ENCODE peak calls at places on chromosomes 7 and 10, in five cellular contexts. X is GM12865; N is neural progenitor cell; Q is CD8-positive, alpha-beta T cell; L is HFF-Myc. V is an unnamed sample.

GRCh38 chr10:96290368-96291133 is 13.7 kb upstream of the DNTT start:
- DNase-seq in L (no peak), X (peak), Q (no peak), N (no peak), V (peak)

GRCh38 chr10:110138197-110138812 is 69.1 kb upstream of the MXI1 start:
- DNase-seq in L (peak), Q (no peak), X (peak), N (peak), V (peak)

GRCh38 chr7:50312589-50313162 is 8.2 kb downstream of the IKZF1 start:
- DNase-seq in L (no peak), N (no peak), Q (no peak), X (no peak), V (no peak)

GRCh38 chr7:141027043-141027442 is 12.3 kb upstream of the MRPS33 start:
- DNase-seq in L (no peak), Q (no peak), N (no peak), X (no peak), V (no peak)

GRCh38 chr7:47720141-47720906 is 138.4 kb upstream of the TNS3 start:
- DNase-seq in X (peak), N (no peak), L (peak), Q (no peak), V (no peak)

GRCh38 chr7:37318541-37318940 is 130.1 kb downstream of the ELMO1 start:
- DNase-seq in X (no peak), L (no peak), N (no peak), Q (no peak), V (peak)

GRCh38 chr10:116620423-116621400 is at the start of gene PNLIPRP2:
- DNase-seq in X (no peak), L (no peak), N (no peak), Q (no peak), V (no peak)

GRCh38 chr7:95772298-95772770 is at the start of gene DYNC1I1:
- DNase-seq in L (no peak), N (peak), Q (no peak), X (peak), V (peak)

GRCh38 chr7:158944950-158945349 is 88.6 kb downstream of the DYNC2I1 start:
- DNase-seq in X (no peak), Q (no peak), N (no peak), L (no peak), V (no peak)

GRCh38 chr10:110168601-110169481 is 38.6 kb upstream of the MXI1 start:
- DNase-seq in N (no peak), Q (no peak), L (no peak), X (peak), V (no peak)

GRCh38 chr10:122756656-122757055 is 57.0 kb upstream of the C10orf120 start:
- DNase-seq in L (no peak), N (no peak), X (no peak), Q (no peak), V (no peak)

GRCh38 chr7:123864012-123864411 is 19.0 kb downstream of the HYAL4 start:
- DNase-seq in N (no peak), L (no peak), Q (no peak), X (no peak), V (no peak)

GRCh38 chr10:76245951-76246495 is 814.6 kb downstream of the LRMDA start:
- DNase-seq in L (no peak), N (no peak), X (peak), Q (no peak), V (no peak)
- TF ChIP-seq CTCF in L (no peak), N (no peak), X (no peak), Q (no peak), V (no peak)

GRCh38 chr7:154584352-154585252 is 418.3 kb downstream of the PAXIP1 start:
- DNase-seq in L (no peak), Q (no peak), N (peak), X (no peak), V (no peak)
- TF ChIP-seq CTCF in L (peak), Q (no peak), N (peak), X (peak), V (no peak)

DNA sequence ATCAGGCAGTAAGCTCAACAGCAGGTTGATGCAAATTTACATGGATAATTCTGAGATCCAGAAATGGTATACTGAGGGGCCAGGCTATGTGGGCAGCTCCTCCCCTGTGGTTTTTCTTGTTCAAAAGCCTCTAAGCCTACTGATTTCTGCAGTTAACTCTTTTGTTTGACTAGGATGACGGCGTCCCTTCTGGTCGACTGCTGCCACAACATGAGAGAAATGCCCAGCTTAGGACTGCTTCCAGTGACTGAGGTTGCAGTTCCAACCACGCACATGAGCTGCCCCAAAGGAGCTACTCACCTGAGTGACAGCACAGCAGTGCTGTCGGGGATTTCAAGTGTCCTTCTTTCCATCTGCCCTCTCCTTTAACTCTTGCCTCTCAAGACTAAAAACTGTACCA is 973.0 kb upstream of the GHITM start:
- DNase-seq in X (peak), Q (no peak), L (no peak), N (peak), V (no peak)
- TF ChIP-seq CTCF in X (peak), Q (no peak), L (peak), N (peak), V (no peak)

GRCh38 chr7:130445008-130445407 is 4.2 kb upstream of the CEP41 start:
- DNase-seq in L (no peak), X (no peak), N (no peak), Q (no peak), V (no peak)
- TF ChIP-seq CTCF in L (peak), X (no peak), N (no peak), Q (no peak), V (no peak)

DNA sequence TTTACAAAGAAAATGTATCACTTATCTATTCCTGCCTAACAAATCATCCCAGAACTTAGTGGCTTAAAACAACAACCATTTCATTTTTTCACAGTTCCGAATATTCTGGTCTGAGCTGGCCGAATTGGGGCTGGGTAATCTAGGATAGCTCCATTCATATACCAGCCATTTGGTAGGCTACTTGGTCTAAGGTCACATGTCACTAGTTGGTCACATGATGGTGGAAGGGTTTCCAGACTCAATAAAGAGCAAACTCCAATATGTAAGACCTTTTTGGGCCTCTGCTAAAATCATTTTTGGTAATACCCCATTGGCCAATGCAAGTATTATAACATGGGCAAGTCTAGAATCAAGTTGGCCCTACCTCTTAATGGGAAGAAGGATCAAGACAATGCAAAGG is 55.3 kb upstream of the FGL2 start:
- DNase-seq in L (no peak), X (no peak), Q (no peak), N (no peak), V (no peak)
- TF ChIP-seq CTCF in L (no peak), X (no peak), Q (no peak), N (no peak), V (no peak)

GRCh38 chr10:42753507-42754154 is 29.0 kb upstream of the BMS1 start:
- DNase-seq in X (no peak), Q (no peak), L (no peak), N (peak), V (no peak)

GRCh38 chr10:42754155-42755027 is 28.2 kb upstream of the BMS1 start:
- DNase-seq in X (no peak), L (no peak), N (peak), Q (peak), V (peak)

GRCh38 chr10:42753126-42753506 is 29.5 kb upstream of the BMS1 start:
- DNase-seq in L (peak), X (peak), N (peak), Q (peak), V (peak)

GRCh38 chr10:42755591-42756093 is 27.0 kb upstream of the BMS1 start:
- DNase-seq in Q (no peak), X (no peak), N (no peak), L (no peak), V (no peak)

DNA sequence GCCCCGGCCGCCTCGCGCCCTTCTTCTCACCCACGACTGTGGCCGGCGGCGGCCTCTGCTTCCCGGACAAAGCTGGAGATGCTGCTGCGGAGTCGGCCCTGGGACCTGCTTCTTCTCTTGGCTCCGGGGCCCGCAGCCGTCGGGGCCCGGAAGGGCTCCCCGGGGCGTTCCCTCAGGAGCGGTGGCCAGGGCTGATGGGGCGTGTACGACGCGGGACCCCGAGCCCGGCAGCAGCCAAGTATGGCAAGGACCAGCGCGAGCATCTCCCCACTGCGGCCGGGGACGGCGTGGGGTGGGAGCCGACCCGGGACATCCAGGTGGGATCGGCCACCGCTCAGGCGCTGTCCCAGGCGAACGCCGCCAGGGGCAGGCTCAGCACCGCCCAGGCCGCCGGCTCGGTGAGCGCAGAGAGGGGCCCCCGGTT is 27.6 kb upstream of the BMS1 start:
- DNase-seq in L (no peak), X (no peak), Q (no peak), N (peak), V (no peak)
- TF ChIP-seq CTCF in L (no peak), X (no peak), Q (no peak), N (peak), V (no peak)

GRCh38 chr10:279655-280054 is 144.4 kb downstream of the ZMYND11 start:
- DNase-seq in Q (no peak), N (no peak), L (no peak), X (no peak), V (no peak)
- TF ChIP-seq CTCF in Q (no peak), N (peak), L (peak), X (no peak), V (peak)

DNA sequence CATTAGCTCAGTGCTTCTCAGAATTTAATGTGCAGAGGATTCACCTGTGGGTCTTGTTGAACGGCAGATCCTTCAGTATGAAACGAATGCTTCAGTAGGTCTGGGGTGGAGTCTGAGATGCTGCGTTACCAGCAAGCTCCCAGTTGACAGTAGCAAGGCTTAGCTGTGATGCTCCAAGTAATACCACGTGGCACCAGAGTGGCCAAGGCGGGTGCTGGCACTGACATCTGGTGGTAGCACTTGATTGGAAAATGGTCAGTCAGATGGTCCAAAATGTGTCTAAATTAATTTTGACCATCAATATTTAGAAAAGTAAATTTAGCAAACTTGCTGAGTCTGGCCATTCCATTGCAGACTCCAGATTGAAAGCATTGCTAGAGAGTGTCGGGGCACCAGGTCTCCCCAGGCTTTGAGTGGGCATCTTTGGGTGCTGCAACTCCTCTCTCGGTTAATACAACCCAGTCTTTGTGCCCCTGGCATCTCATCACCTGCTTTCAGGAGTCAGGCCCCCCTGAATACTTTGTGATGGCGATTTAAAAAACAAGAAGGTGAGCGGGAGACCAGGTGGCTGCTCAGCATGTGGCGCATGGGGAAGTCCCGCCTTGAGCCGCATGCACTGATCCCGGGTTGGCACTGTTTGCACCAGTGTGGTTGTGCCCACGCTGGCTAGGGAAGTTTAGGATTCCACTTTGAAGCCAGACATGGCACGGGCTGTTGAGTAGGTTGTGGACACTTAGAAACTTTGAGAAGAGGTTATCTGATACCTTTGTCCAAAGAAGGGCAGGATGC is 130.0 kb downstream of the NT5C2 start:
- DNase-seq in L (no peak), X (no peak), N (no peak), Q (no peak), V (no peak)
- TF ChIP-seq CTCF in L (peak), X (no peak), N (peak), Q (no peak), V (no peak)

DNA sequence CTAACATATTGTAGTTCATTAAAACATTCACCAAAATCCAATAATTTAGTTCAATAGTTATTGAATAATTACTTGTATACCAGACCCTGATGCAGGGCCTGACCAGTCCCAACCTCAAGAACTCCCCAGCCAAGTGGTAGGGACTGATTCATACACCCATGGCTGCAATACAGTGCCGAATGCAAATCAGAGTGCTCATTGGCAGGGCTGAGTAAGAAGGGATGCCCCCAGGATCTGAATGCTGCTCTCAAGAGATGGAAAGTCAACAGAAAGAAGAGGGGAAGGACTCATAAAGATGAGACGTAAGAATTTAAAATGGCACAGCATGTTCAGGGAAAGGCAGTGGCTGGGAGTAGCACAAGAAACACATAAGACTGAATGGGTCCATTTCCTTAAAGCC is 29.9 kb downstream of the ZNF438 start:
- DNase-seq in Q (no peak), N (no peak), X (no peak), L (no peak), V (no peak)
- TF ChIP-seq CTCF in Q (no peak), N (no peak), X (no peak), L (no peak), V (no peak)

GRCh38 chr7:151696738-151697514 is 177.2 kb upstream of the RHEB start:
- DNase-seq in L (no peak), X (no peak), N (peak), Q (no peak), V (no peak)
- TF ChIP-seq CTCF in L (no peak), X (no peak), N (peak), Q (no peak), V (no peak)